ENCODE peak calls at places on chromosomes 5 and 9, in five cellular contexts. One of them, this sample, is unnamed.

GRCh38 chr5:180394031-180394636 is 41.0 kb upstream of the GFPT2 start:
- DNase-seq in amygdala: no peak
- DNase-seq in fibroblast of pulmonary artery: no peak
- DNase-seq in EL: no peak
- DNase-seq in Right ventricle myocardium superior: no peak
- DNase-seq in this sample: no peak

GRCh38 chr9:89408628-89409101 is 89.2 kb downstream of the SEMA4D start:
- DNase-seq in amygdala: no peak
- DNase-seq in fibroblast of pulmonary artery: no peak
- DNase-seq in EL: no peak
- DNase-seq in Right ventricle myocardium superior: no peak
- DNase-seq in this sample: no peak

GRCh38 chr5:172049226-172049796 is 42.9 kb upstream of the FBXW11 start:
- DNase-seq in amygdala: no peak
- DNase-seq in fibroblast of pulmonary artery: no peak
- DNase-seq in EL: no peak
- DNase-seq in Right ventricle myocardium superior: no peak
- DNase-seq in this sample: no peak

GRCh38 chr5:10661401-10661800 is 97.5 kb downstream of the ANKRD33B start:
- DNase-seq in amygdala: no peak
- DNase-seq in fibroblast of pulmonary artery: no peak
- DNase-seq in EL: no peak
- DNase-seq in Right ventricle myocardium superior: no peak
- DNase-seq in this sample: no peak

GRCh38 chr5:44661851-44662250 is 146.9 kb upstream of the MRPS30 start:
- DNase-seq in amygdala: no peak
- DNase-seq in fibroblast of pulmonary artery: no peak
- DNase-seq in EL: no peak
- DNase-seq in Right ventricle myocardium superior: no peak
- DNase-seq in this sample: no peak

GRCh38 chr9:306907-307306 is 92.2 kb downstream of the DOCK8 start:
- DNase-seq in amygdala: no peak
- DNase-seq in fibroblast of pulmonary artery: no peak
- DNase-seq in EL: no peak
- DNase-seq in Right ventricle myocardium superior: no peak
- DNase-seq in this sample: no peak

GRCh38 chr5:154749496-154749895 is 5.7 kb upstream of the LARP1 start:
- DNase-seq in amygdala: no peak
- DNase-seq in fibroblast of pulmonary artery: no peak
- DNase-seq in EL: no peak
- DNase-seq in Right ventricle myocardium superior: no peak
- DNase-seq in this sample: no peak

GRCh38 chr5:131109540-131110255 is 55.4 kb downstream of the HINT1 start:
- DNase-seq in amygdala: no peak
- DNase-seq in fibroblast of pulmonary artery: peak; percentile 66
- DNase-seq in EL: peak; percentile 28
- DNase-seq in Right ventricle myocardium superior: no peak
- DNase-seq in this sample: peak; percentile 64

GRCh38 chr9:93129691-93130500 is 4.2 kb downstream of the NINJ1 start:
- DNase-seq in amygdala: no peak
- DNase-seq in fibroblast of pulmonary artery: no peak
- DNase-seq in EL: no peak
- DNase-seq in Right ventricle myocardium superior: peak; percentile 79
- DNase-seq in this sample: no peak

GRCh38 chr9:108219664-108220063 is 636.1 kb downstream of the ACTL7B start:
- DNase-seq in amygdala: no peak
- DNase-seq in fibroblast of pulmonary artery: no peak
- DNase-seq in EL: no peak
- DNase-seq in Right ventricle myocardium superior: no peak
- DNase-seq in this sample: no peak

This sample was measured in SW480.